ENCODE peak calls at places on chromosomes 16 and 17, in four cellular contexts. S is A549; Y is fibroblast of lung; A is effector memory CD4-positive, alpha-beta T cell. G is an unnamed sample.
A peak's percentile ranks its signal among the peaks of the same experiment; 100 is the strongest.

GRCh38 chr17:17824780-17825614 is 11.8 kb downstream of the SREBF1 start:
- DNase-seq in S (peak; percentile 53), Y (no peak), A (no peak), G (no peak)

GRCh38 chr17:82875418-82875856 is 35.6 kb upstream of the ZNF750 start:
- DNase-seq in S (no peak), Y (no peak), A (no peak), G (peak; percentile 75)

GRCh38 chr17:60325730-60326524 is 66.0 kb downstream of the USP32 start:
- DNase-seq in S (no peak), Y (no peak), A (no peak), G (no peak)

GRCh38 chr16:57349212-57350031 is 9.2 kb upstream of the CCL22 start:
- DNase-seq in S (no peak), Y (no peak), A (no peak), G (no peak)

GRCh38 chr17:50056217-50056960 is 479 bp downstream of the ITGA3 start:
- DNase-seq in S (peak; percentile 82), Y (peak; percentile 69), A (peak; percentile 34), G (no peak)

GRCh38 chr17:13002761-13003453 is 14.9 kb downstream of the ELAC2 start:
- DNase-seq in S (peak; percentile 74), Y (peak; percentile 54), A (peak; percentile 18), G (peak; percentile 62)

GRCh38 chr16:7004266-7004665 is 328.4 kb upstream of the RBFOX1 start:
- DNase-seq in S (no peak), Y (no peak), A (no peak), G (no peak)

GRCh38 chr17:36674278-36674650 is 72.9 kb downstream of the MRM1 start:
- DNase-seq in S (no peak), Y (no peak), A (peak; percentile 27), G (no peak)

GRCh38 chr17:71188811-71189492 is 931.9 kb upstream of the SOX9 start:
- DNase-seq in S (no peak), Y (peak; percentile 98), A (no peak), G (no peak)

GRCh38 chr17:65346166-65346565 is 209.0 kb downstream of the RGS9 start:
- DNase-seq in S (no peak), Y (peak; percentile 67), A (no peak), G (no peak)

GRCh38 chr17:5019475-5019956 is 15.7 kb downstream of the SLC52A1 start:
- DNase-seq in S (no peak), Y (no peak), A (no peak), G (no peak)

GRCh38 chr17:74271281-74271680 is 2.8 kb upstream of the DNAI2 start:
- DNase-seq in S (no peak), Y (no peak), A (no peak), G (no peak)

GRCh38 chr16:81523387-81524115 is 78.9 kb downstream of the CMIP start:
- DNase-seq in S (peak; percentile 53), Y (peak; percentile 90), A (no peak), G (no peak)

GRCh38 chr16:53945996-53946395 is 242.0 kb downstream of the FTO start:
- DNase-seq in S (peak; percentile 45), Y (peak; percentile 46), A (no peak), G (no peak)

GRCh38 chr17:38885044-38885727 is 15.3 kb downstream of the LASP1 start:
- DNase-seq in S (no peak), Y (no peak), A (no peak), G (no peak)

GRCh38 chr17:79800325-79801155 is 3.7 kb upstream of the CBX8 start:
- DNase-seq in S (no peak), Y (peak; percentile 54), A (no peak), G (no peak)

GRCh38 chr17:79798296-79799173 is 1.7 kb upstream of the CBX8 start:
- DNase-seq in S (no peak), Y (no peak), A (no peak), G (peak; percentile 78)

GRCh38 chr17:79799538-79800324 is 2.9 kb upstream of the CBX8 start:
- DNase-seq in S (no peak), Y (no peak), A (no peak), G (peak; percentile 53)

GRCh38 chr17:79797492-79798295 is 817 bp upstream of the CBX8 start:
- DNase-seq in S (peak; percentile 56), Y (no peak), A (no peak), G (peak; percentile 84)

DNA sequence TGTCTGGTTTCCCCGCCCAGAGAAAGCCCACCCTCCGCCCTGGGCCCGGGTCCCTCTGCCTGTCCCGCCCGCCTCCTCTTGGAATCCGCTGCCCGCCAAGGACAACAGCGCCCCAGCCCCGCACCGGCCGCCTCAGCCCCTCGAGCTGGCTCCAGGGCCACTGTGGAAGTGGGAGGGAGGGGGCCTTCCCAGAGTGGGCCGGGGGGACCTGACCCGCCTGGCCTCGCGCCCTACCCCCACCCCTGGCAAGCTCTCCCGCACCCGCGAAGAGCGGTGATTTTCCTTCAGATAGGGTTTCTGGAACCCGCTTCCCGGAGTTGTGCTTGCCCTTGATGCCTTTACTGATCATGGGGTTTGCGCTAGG is 2.3 kb upstream of the CBX8 start:
- DNase-seq in S (no peak), Y (no peak), A (no peak), G (no peak)
- H3K4me1 ChIP-seq in S (peaks cover 26% of the 10 kb centered on the region), Y (peaks cover 8% of the 10 kb centered on the region), A (peaks cover 55% of the 10 kb centered on the region), G (peaks cover 71% of the 10 kb centered on the region)

DNA sequence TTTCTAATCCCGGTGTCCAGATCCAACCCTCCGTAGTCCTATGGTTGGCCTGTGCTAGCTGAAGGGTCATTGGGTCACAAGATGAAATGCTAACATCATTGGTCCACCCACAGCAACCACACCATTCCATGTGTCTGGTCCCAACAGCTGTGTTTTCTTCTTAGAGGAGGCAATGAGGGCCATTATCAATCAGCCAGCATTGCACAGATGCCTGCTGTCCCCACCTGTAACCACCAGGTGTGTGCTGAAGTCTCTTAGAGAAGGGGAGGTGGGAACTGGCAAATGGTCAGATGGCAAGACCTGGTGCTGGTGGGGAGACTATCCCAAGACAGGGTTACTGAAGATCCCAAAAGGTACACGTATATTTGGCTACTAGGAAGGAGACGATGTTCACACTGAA is 37.4 kb downstream of the HIC1 start:
- DNase-seq in S (no peak), Y (no peak), A (no peak), G (no peak)
- H3K4me1 ChIP-seq in S (no peaks in the 10 kb centered on the region), Y (peaks cover 34% of the 10 kb centered on the region), A (peaks cover 27% of the 10 kb centered on the region), G (peaks cover 48% of the 10 kb centered on the region)

GRCh38 chr17:77312061-77312684 is 171.4 kb downstream of the SEC14L1 start:
- DNase-seq in S (no peak), Y (no peak), A (no peak), G (peak; percentile 42)
- H3K4me1 ChIP-seq in S (peaks cover 52% of the 10 kb centered on the region), Y (peaks cover 24% of the 10 kb centered on the region), A (no peaks in the 10 kb centered on the region), G (peaks cover 11% of the 10 kb centered on the region)

GRCh38 chr17:81520021-81520894 is 7.7 kb upstream of the ACTG1 start:
- DNase-seq in S (no peak), Y (no peak), A (no peak), G (peak; percentile 79)
- H3K4me1 ChIP-seq in S (peaks cover 43% of the 10 kb centered on the region), Y (peaks cover 20% of the 10 kb centered on the region), A (peaks cover 32% of the 10 kb centered on the region), G (peaks cover 15% of the 10 kb centered on the region)

DNA sequence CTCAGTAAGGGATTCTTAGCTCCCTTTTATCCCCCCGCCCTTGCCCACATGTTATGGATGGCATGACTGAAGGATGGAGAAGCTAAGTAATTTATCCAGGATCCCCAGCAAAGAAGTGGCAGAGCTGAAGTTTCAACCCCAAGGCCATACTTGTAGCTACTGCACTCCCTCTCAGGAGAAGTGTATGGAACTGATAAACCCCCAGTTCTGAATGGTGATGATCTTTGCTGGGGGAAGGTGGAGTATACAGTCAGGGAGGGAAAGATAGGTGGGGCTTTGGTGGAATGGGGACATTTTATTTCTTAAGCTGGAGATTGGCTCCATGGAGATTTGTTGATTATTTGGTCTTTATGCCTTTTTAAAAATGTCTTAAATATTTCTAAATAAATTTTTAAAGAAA is 58.3 kb downstream of the TNRC6C start:
- DNase-seq in S (no peak), Y (no peak), A (no peak), G (no peak)
- H3K4me1 ChIP-seq in S (no peaks in the 10 kb centered on the region), Y (no peaks in the 10 kb centered on the region), A (peaks cover 5% of the 10 kb centered on the region), G (no peaks in the 10 kb centered on the region)

GRCh38 chr17:2935622-2936021 is 127.8 kb downstream of the OR1D5 start:
- DNase-seq in S (no peak), Y (no peak), A (no peak), G (no peak)
- H3K4me1 ChIP-seq in S (peaks cover 25% of the 10 kb centered on the region), Y (no peaks in the 10 kb centered on the region), A (no peaks in the 10 kb centered on the region), G (no peaks in the 10 kb centered on the region)

DNA sequence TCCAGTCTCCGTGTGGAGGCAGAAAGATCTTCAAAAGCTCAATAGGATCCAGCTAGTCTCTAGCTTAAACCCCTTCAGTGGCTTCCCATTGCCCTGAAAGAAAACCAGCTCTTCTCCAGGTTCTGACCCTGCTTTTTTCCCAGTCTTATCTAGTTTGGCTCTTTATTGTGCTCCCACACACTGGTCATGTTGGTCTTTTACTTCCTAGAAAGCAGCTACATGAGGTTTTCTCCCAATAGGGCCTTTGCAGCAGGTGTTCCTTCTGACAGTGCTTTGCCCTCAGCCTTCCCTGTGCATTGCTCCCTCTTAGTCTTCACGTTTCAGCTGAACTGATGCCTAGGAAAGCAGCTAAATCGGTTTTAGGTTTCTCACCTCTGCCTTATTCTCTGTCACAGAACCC is 21.7 kb upstream of the ABCA3 start:
- DNase-seq in S (no peak), Y (no peak), A (no peak), G (no peak)
- H3K4me1 ChIP-seq in S (no peaks in the 10 kb centered on the region), Y (no peaks in the 10 kb centered on the region), A (no peaks in the 10 kb centered on the region), G (no peaks in the 10 kb centered on the region)

GRCh38 chr16:88026964-88027938 is 76.0 kb downstream of the BANP start:
- DNase-seq in S (no peak), Y (no peak), A (no peak), G (no peak)
- H3K4me1 ChIP-seq in S (peaks cover 3% of the 10 kb centered on the region), Y (peaks cover 2% of the 10 kb centered on the region), A (no peaks in the 10 kb centered on the region), G (peaks cover 9% of the 10 kb centered on the region)

GRCh38 chr16:3638916-3639644 is 15.4 kb upstream of the DNASE1 start:
- DNase-seq in S (no peak), Y (no peak), A (no peak), G (no peak)

GRCh38 chr16:3641801-3642396 is 12.6 kb upstream of the DNASE1 start:
- DNase-seq in S (no peak), Y (no peak), A (no peak), G (no peak)

GRCh38 chr16:3640207-3640606 is 14.3 kb upstream of the DNASE1 start:
- DNase-seq in S (no peak), Y (no peak), A (no peak), G (no peak)

GRCh38 chr16:3642397-3643094 is 11.9 kb upstream of the DNASE1 start:
- DNase-seq in S (no peak), Y (peak; percentile 55), A (no peak), G (no peak)

DNA sequence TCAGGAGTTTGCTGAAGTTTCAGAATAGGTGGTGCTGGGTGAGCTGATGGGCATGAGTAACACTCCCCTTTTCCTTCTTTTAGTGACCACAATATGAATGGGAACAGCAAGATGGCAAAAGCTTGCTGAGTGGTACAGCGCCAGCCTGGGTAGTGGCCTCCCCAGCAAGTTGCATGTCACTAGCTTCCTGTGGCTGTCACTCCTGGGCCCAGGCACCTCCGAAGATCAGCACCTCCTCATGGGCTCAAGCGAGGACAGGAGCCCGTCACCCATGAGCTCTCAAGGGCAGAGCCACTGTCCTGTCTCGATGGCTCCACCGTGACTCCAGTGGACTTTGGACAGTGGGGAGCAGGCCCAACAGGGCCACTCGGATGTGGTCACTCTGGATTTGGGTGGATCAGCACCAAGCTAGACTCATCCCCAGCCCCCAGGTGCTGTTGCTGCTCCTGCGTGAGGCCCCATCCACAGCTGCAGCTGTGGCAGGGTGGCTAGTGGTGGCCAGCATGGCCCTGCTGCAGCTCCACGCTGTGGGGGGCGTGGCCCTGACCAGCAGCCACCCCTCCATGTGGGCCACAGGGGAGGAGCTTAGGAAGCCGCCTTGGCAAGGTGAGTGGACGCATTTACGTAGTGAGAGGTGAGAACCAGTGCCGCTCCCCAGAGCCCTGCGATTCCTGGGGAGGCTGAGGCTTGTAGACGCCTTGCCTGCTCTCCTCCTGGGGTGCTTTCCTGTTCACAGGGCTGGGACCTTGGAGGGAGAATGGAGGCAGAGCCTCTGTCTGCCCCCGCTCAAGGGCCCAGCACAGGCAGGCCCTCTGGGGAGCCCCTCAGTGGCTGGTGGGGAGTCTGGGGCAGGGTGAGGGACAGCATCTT is 13.6 kb upstream of the DNASE1 start:
- DNase-seq in S (no peak), Y (no peak), A (no peak), G (no peak)
- H3K4me1 ChIP-seq in S (peaks cover 15% of the 10 kb centered on the region), Y (no peaks in the 10 kb centered on the region), A (peaks cover 7% of the 10 kb centered on the region), G (peaks cover 8% of the 10 kb centered on the region)